ENCODE peak calls at places on chromosome 2, in four cellular contexts. K is progenitor cell of endocrine pancreas, T is left ventricle myocardium inferior, H is MM.1S. X is an unnamed sample.
A peak's percentile ranks its signal among the peaks of the same experiment; 100 is the strongest.

GRCh38 chr2:219916261-219916660 is 288.8 kb downstream of the SLC4A3 start:
- DNase-seq in K (no peak), T (no peak), H (no peak), X (no peak)

GRCh38 chr2:42421157-42421485 is 60.1 kb upstream of the COX7A2L start:
- DNase-seq in K (no peak), T (no peak), H (no peak), X (no peak)

GRCh38 chr2:11738589-11739436 is 7.6 kb upstream of the LPIN1 start:
- DNase-seq in K (no peak), T (peak; percentile 61), H (peak; percentile 56), X (peak; percentile 50)

GRCh38 chr2:17608251-17608650 is 67.8 kb downstream of the VSNL1 start:
- DNase-seq in K (no peak), T (no peak), H (no peak), X (no peak)

GRCh38 chr2:55364189-55365055 is 55.2 kb downstream of the CCDC88A start:
- DNase-seq in K (no peak), T (no peak), H (no peak), X (no peak)

GRCh38 chr2:145598434-145598833 is 1078.5 kb upstream of the ZEB2 start:
- DNase-seq in K (no peak), T (no peak), H (no peak), X (no peak)

GRCh38 chr2:136209540-136210264 is 91.8 kb upstream of the CXCR4 start:
- DNase-seq in K (no peak), T (no peak), H (no peak), X (no peak)

GRCh38 chr2:68203587-68203986 is 45.9 kb downstream of the PNO1 start:
- DNase-seq in K (no peak), T (no peak), H (peak; percentile 80), X (no peak)

GRCh38 chr2:120398051-120398960 is 52.4 kb downstream of the INHBB start:
- DNase-seq in K (no peak), T (no peak), H (no peak), X (no peak)

GRCh38 chr2:2112416-2113131 is 218.5 kb downstream of the MYT1L start:
- DNase-seq in K (no peak), T (no peak), H (no peak), X (no peak)

GRCh38 chr2:43343573-43344304 is 117.3 kb upstream of the ZFP36L2 start:
- DNase-seq in K (no peak), T (peak; percentile 71), H (no peak), X (no peak)

GRCh38 chr2:203328735-203329549 is 748 bp downstream of the ABI2 start:
- DNase-seq in K (no peak), T (peak; percentile 57), H (peak; percentile 27), X (peak; percentile 65)

GRCh38 chr2:227818569-227819397 is 5.1 kb downstream of the CCL20 start:
- DNase-seq in K (no peak), T (peak; percentile 41), H (no peak), X (no peak)

GRCh38 chr2:133146893-133147292 is 421.4 kb downstream of the NCKAP5 start:
- DNase-seq in K (no peak), T (no peak), H (no peak), X (no peak)
- TF ChIP-seq CTCF in K (no peak), T (no peak), H (no peak), X (no peak)

GRCh38 chr2:169225906-169226305 is 136.4 kb downstream of the LRP2 start:
- DNase-seq in K (no peak), T (no peak), H (no peak), X (no peak)

GRCh38 chr2:169222665-169223064 is 139.7 kb downstream of the LRP2 start:
- DNase-seq in K (no peak), T (no peak), H (peak; percentile 83), X (no peak)

GRCh38 chr2:169225233-169225750 is 137.0 kb downstream of the LRP2 start:
- DNase-seq in K (no peak), T (no peak), H (no peak), X (no peak)

GRCh38 chr2:169221745-169222369 is 140.5 kb downstream of the LRP2 start:
- DNase-seq in K (no peak), T (no peak), H (peak; percentile 30), X (no peak)
- TF ChIP-seq CTCF in K (peak; percentile 56), T (peak; percentile 53), H (peak; percentile 58), X (peak; percentile 23)

GRCh38 chr2:95159690-95160449 is at the start of gene ZNF514:
- DNase-seq in K (peak; percentile 66), T (peak; percentile 84), H (peak; percentile 49), X (peak; percentile 83)

GRCh38 chr2:95166065-95166763 is 605 bp downstream of the ZNF2 start:
- DNase-seq in K (no peak), T (no peak), H (no peak), X (no peak)

GRCh38 chr2:95165030-95165370 is 609 bp upstream of the ZNF2 start:
- DNase-seq in K (no peak), T (no peak), H (no peak), X (no peak)

GRCh38 chr2:95165371-95166064 is at the start of gene ZNF2:
- DNase-seq in K (peak; percentile 91), T (peak; percentile 98), H (peak; percentile 97), X (peak; percentile 99)
- TF ChIP-seq CTCF in K (no peak), T (peak; percentile 12), H (no peak), X (no peak)

DNA sequence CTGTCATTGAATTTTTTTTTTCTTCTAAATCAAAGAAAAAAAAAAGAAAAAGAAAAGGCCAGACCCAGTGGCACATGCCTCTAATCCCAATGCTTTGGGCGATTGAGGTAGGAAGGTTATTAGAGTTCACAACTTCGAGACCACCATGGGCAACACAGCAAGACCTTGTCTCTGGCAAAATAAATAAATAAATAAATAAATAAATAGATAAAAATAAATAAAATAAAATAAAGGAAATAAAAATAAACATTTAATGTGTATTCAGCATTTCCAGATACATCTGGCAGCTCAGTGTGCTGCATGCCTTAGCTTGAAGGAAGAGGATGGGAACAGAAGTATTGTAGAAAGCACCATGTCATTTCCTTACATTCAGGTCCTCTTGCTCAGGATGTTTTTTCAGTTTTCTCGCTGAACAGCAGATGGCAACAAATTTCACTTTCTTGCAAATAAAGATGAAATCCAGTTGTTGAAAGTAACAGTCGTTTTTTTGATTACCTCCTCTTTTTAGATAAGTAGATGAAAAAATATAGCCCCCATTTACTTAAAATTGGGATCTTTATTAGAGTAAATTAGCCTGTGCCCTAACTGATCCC is 25.7 kb upstream of the FAM178B start:
- DNase-seq in K (no peak), T (no peak), H (peak; percentile 77), X (no peak)
- TF ChIP-seq CTCF in K (peak; percentile 53), T (peak; percentile 56), H (peak; percentile 37), X (peak; percentile 8)

GRCh38 chr2:152661076-152661475 is 56.2 kb downstream of the PRPF40A start:
- DNase-seq in K (no peak), T (no peak), H (no peak), X (no peak)

GRCh38 chr2:152664725-152665124 is 52.5 kb downstream of the PRPF40A start:
- DNase-seq in K (no peak), T (no peak), H (no peak), X (no peak)
- TF ChIP-seq CTCF in K (no peak), T (no peak), H (no peak), X (no peak)

X was measured in glutamatergic neuron.